ENCODE peak calls at places on chromosomes 4 and X, in six cellular contexts. V, K, A, T, R and S are unnamed samples.

GRCh38 chrX:12979011-12979629 is 4.2 kb downstream of the TMSB4X start:
- DNase-seq in V (no peak), K (no peak), A (no peak), T (no peak), R (no peak), S (no peak)

GRCh38 chrX:153925739-153926593 is at the start of gene ARHGAP4:
- DNase-seq in V (no peak), K (peak), A (no peak), T (no peak), R (no peak), S (no peak)

GRCh38 chr4:153513596-153513995 is 47.4 kb downstream of the TMEM131L start:
- DNase-seq in V (peak), K (no peak), A (no peak), T (peak), R (no peak), S (no peak)

GRCh38 chr4:155875878-155876277 is 9.8 kb upstream of the ASIC5 start:
- DNase-seq in V (no peak), K (no peak), A (no peak), T (no peak), R (no peak), S (no peak)

GRCh38 chrX:25872786-25873185 is 265.4 kb upstream of the MAGEB18 start:
- DNase-seq in V (no peak), K (no peak), A (no peak), T (no peak), R (no peak), S (no peak)

GRCh38 chr4:48071171-48071570 is 54.6 kb downstream of the NIPAL1 start:
- DNase-seq in V (no peak), K (no peak), A (no peak), T (peak), R (no peak), S (no peak)

GRCh38 chr4:7679431-7679830 is 244.7 kb upstream of the PSAPL1 start:
- DNase-seq in V (no peak), K (no peak), A (no peak), T (no peak), R (no peak), S (no peak)

GRCh38 chr4:174038481-174038880 is 245.0 kb downstream of the FBXO8 start:
- DNase-seq in V (no peak), K (no peak), A (no peak), T (no peak), R (no peak), S (no peak)

GRCh38 chr4:183905081-183905592 is at the start of gene STOX2:
- DNase-seq in V (peak), K (peak), A (peak), T (peak), R (peak), S (peak)

GRCh38 chrX:95063554-95063953 is 1389.5 kb downstream of the FAM133A start:
- DNase-seq in V (peak), K (no peak), A (no peak), T (no peak), R (no peak), S (peak)

GRCh38 chr4:139207873-139208403 is 30.9 kb upstream of the ELF2 start:
- DNase-seq in V (peak), K (no peak), A (no peak), T (no peak), R (no peak), S (no peak)

GRCh38 chr4:54513231-54513630 is 144.5 kb upstream of the KIT start:
- DNase-seq in V (peak), K (no peak), A (no peak), T (peak), R (no peak), S (peak)

GRCh38 chr4:56551516-56551915 is 45.9 kb downstream of the ARL9 start:
- DNase-seq in V (no peak), K (no peak), A (no peak), T (no peak), R (no peak), S (no peak)

GRCh38 chr4:121696140-121696640 is 590 bp downstream of the ANXA5 start:
- DNase-seq in V (peak), K (no peak), A (no peak), T (peak), R (peak), S (peak)

DNA sequence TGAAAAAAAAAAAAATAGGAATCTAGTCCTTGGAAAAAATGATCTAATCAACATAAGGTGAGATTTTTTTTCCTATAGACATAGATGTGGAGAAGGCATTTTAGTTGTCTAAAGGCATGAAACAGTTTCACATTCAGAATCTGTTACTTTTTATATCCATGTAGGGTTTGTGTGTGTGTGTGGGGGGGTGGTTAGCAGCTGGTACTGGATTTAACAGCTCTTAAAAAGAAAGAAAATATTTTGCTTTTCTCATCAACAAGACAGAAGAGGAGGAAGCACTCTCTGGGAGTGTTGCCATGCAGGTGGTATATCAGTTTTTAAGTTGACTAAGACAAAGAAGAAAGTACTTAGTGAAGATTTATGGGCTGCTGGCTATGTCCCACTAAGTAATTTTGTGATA is 122.3 kb downstream of the VCX3B start:
- DNase-seq in V (no peak), K (no peak), A (no peak), T (no peak), R (no peak), S (no peak)
- H3K9ac ChIP-seq in V (no peak), K (no peak), A (no peak), T (no peak), R (no peak), S (no peak)

DNA sequence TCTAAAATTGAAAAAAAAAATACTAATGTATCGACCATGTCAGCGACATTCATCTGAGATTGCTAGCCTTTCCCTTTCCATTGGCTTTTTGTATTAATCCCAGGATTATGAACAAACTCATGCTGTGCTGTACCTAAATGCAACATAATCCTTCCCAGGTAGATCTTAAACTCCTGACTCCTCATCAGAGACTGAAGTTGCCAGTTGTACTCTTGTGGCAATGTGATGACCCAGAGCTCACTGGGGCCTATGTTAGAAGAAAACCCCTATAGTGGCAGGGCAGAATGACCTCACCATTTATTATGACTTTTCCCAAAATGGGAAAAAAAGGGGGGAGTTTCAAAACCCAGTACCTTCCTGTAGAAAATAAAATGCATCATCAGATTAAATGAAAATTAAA is 6.6 kb upstream of the ACSL4 start:
- DNase-seq in V (no peak), K (no peak), A (no peak), T (no peak), R (no peak), S (no peak)
- H4K91ac ChIP-seq in V (no peak), K (no peak), A (no peak), T (no peak), R (no peak), S (no peak)

GRCh38 chr4:182604953-182605352 is 312.2 kb downstream of the DCTD start:
- DNase-seq in V (peak), K (no peak), A (no peak), T (no peak), R (no peak), S (peak)

GRCh38 chr4:182600836-182601235 is 316.4 kb downstream of the DCTD start:
- DNase-seq in V (no peak), K (no peak), A (no peak), T (no peak), R (no peak), S (no peak)

GRCh38 chr4:182600093-182600492 is 317.1 kb downstream of the DCTD start:
- DNase-seq in V (peak), K (no peak), A (no peak), T (no peak), R (no peak), S (peak)

GRCh38 chr4:182608525-182608924 is 308.7 kb downstream of the DCTD start:
- DNase-seq in V (no peak), K (no peak), A (no peak), T (no peak), R (no peak), S (no peak)

GRCh38 chr4:182604161-182604591 is 313.0 kb downstream of the DCTD start:
- DNase-seq in V (peak), K (no peak), A (no peak), T (no peak), R (no peak), S (peak)
- H3K9ac ChIP-seq in V (no peak), K (no peak), A (no peak), T (no peak), R (no peak), S (no peak)

GRCh38 chrX:38577738-38578137 is 16.4 kb downstream of the TSPAN7 start:
- DNase-seq in V (no peak), K (no peak), A (no peak), T (no peak), R (no peak), S (no peak)

GRCh38 chrX:38578152-38578551 is 16.8 kb downstream of the TSPAN7 start:
- DNase-seq in V (no peak), K (no peak), A (no peak), T (no peak), R (no peak), S (no peak)

GRCh38 chrX:38583185-38583584 is 21.8 kb downstream of the TSPAN7 start:
- DNase-seq in V (no peak), K (no peak), A (no peak), T (no peak), R (no peak), S (no peak)
- H4K91ac ChIP-seq in V (no peak), K (no peak), A (no peak), T (no peak), R (no peak), S (no peak)

DNA sequence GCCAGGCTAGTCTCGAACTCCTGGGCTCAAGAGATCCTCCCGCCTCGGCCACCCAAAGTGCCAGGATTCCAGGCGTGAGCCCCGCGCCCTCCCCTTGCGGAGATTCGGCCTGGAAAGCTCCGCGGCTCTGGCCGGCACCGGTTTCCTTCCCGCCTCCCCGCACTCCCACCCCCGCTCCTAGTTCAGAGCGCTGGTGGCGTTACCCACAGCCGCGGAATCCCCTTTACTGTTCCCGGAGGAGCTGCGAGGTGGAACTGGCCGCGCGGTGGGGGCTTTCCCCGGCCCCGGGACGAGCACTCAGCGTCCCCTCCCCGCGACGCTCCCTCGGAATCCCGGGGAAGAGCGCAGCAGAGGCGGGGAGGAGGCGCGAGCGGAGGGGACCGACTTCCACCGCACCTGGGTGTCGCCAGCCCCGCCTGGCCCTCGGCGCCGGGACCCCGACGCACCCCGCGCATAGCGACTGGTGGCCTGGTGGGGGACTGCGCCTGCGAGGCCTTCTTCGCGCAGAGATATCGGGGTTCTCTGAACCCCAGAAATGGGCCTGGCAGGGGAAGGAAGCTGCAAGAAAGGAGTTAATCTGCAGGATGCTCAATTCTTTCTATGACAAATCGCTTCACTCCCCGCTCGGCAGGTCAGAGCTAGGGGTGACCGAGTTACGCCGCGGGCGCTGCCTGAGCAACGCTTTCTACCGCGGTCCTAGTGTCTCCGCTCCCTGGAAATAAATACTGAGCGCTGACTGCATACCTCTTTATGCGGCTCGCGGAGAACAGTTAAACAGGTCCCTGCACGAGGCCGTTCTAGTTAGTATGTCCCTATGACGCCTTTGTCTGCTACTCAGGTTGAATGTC is 14.6 kb upstream of the SLC25A4 start:
- DNase-seq in V (no peak), K (peak), A (peak), T (peak), R (peak), S (peak)
- H3K9ac ChIP-seq in V (no peak), K (no peak), A (peak), T (no peak), R (peak), S (peak)

GRCh38 chrX:2401590-2402360 is 99.0 kb downstream of the DHRSX start:
- DNase-seq in V (no peak), K (no peak), A (peak), T (no peak), R (no peak), S (no peak)
- H4K91ac ChIP-seq in V (no peak), K (no peak), A (no peak), T (no peak), R (no peak), S (no peak)

GRCh38 chr4:129167640-129168260 is 71.8 kb downstream of the C4orf33 start:
- DNase-seq in V (peak), K (peak), A (peak), T (peak), R (peak), S (no peak)
- H3K9ac ChIP-seq in V (no peak), K (no peak), A (no peak), T (no peak), R (no peak), S (no peak)

GRCh38 chr4:17500574-17500973 is 11.3 kb downstream of the QDPR start:
- DNase-seq in V (no peak), K (no peak), A (no peak), T (no peak), R (no peak), S (no peak)

GRCh38 chr4:17504081-17504480 is 7.8 kb downstream of the QDPR start:
- DNase-seq in V (no peak), K (no peak), A (no peak), T (no peak), R (no peak), S (no peak)

GRCh38 chr4:17497890-17498523 is 13.9 kb downstream of the QDPR start:
- DNase-seq in V (peak), K (no peak), A (no peak), T (no peak), R (no peak), S (peak)

GRCh38 chr4:17502764-17503163 is 9.1 kb downstream of the QDPR start:
- DNase-seq in V (peak), K (no peak), A (no peak), T (peak), R (no peak), S (no peak)
- H4K91ac ChIP-seq in V (no peak), K (no peak), A (no peak), T (no peak), R (no peak), S (no peak)

GRCh38 chr4:28117067-28117756 is 1256.6 kb downstream of the STIM2 start:
- DNase-seq in V (no peak), K (peak), A (no peak), T (peak), R (no peak), S (no peak)
- H3K9ac ChIP-seq in V (no peak), K (no peak), A (no peak), T (no peak), R (no peak), S (no peak)

DNA sequence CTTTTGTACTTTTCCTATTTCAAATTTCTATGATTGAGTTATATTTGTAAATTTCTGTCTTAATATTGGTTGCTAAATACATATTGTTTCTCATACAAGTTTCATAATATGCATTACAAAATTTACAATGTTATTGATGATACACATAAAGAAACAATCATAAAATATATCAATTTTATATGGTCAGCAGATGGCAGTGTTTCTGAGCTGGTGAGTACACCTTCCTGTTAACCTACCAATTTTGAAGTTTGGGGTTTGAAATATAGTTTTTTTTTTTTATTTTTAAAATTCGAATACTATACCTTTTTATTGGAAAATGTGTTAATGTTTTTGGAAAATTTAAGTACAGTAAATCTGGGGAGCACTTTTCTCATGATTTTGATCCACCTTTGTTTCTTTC is 1953.1 kb upstream of the ADGRL3 start:
- DNase-seq in V (no peak), K (no peak), A (no peak), T (peak), R (no peak), S (peak)
- H4K91ac ChIP-seq in V (no peak), K (no peak), A (no peak), T (no peak), R (no peak), S (no peak)